ENCODE peak calls at places on chromosomes 6 and 20, in ten cellular contexts. One of them, this sample, is unnamed.

GRCh38 chr20:2149507-2149906 is 47.9 kb downstream of the STK35 start:
- DNase-seq in GDM1: no peak
- DNase-seq in hippocampal formation: no peak
- DNase-seq in Calu3: no peak
- DNase-seq in stimulated activated CD4-positive, alpha-beta T cell treated with anti-CD3 and anti-CD28 coated beads, Interleukin-2, amount 100 ng/mL, for 48 hours: no peak
- DNase-seq in fibroblast of lung: peak
- DNase-seq in NCI-H1105 treated with DMSO at 0.1 percent for 48 hours: no peak
- DNase-seq in GM04504: no peak
- DNase-seq in endothelial cell: no peak
- DNase-seq in amniotic stem cell: no peak
- DNase-seq in this sample: peak

GRCh38 chr6:47471911-47472310 is 5.7 kb upstream of the CD2AP start:
- DNase-seq in fibroblast of lung: no peak
- DNase-seq in Calu3: no peak
- DNase-seq in hippocampal formation: no peak
- DNase-seq in GDM1: no peak
- DNase-seq in GM04504: no peak
- DNase-seq in stimulated activated CD4-positive, alpha-beta T cell treated with anti-CD3 and anti-CD28 coated beads, Interleukin-2, amount 100 ng/mL, for 48 hours: no peak
- DNase-seq in amniotic stem cell: no peak
- DNase-seq in NCI-H1105 treated with DMSO at 0.1 percent for 48 hours: no peak
- DNase-seq in endothelial cell: no peak
- DNase-seq in this sample: no peak

GRCh38 chr6:42030585-42031506 is 19.5 kb upstream of the TAF8 start:
- DNase-seq in fibroblast of lung: peak
- DNase-seq in NCI-H1105 treated with DMSO at 0.1 percent for 48 hours: no peak
- DNase-seq in hippocampal formation: no peak
- DNase-seq in endothelial cell: no peak
- DNase-seq in amniotic stem cell: no peak
- DNase-seq in stimulated activated CD4-positive, alpha-beta T cell treated with anti-CD3 and anti-CD28 coated beads, Interleukin-2, amount 100 ng/mL, for 48 hours: peak
- DNase-seq in Calu3: no peak
- DNase-seq in GM04504: no peak
- DNase-seq in GDM1: peak
- DNase-seq in this sample: peak

GRCh38 chr6:41940759-41941279 is 789 bp downstream of the CCND3 start:
- DNase-seq in Calu3: peak
- DNase-seq in hippocampal formation: peak
- DNase-seq in amniotic stem cell: no peak
- DNase-seq in GM04504: no peak
- DNase-seq in GDM1: peak
- DNase-seq in NCI-H1105 treated with DMSO at 0.1 percent for 48 hours: peak
- DNase-seq in endothelial cell: peak
- DNase-seq in stimulated activated CD4-positive, alpha-beta T cell treated with anti-CD3 and anti-CD28 coated beads, Interleukin-2, amount 100 ng/mL, for 48 hours: no peak
- DNase-seq in fibroblast of lung: no peak
- DNase-seq in this sample: no peak

GRCh38 chr6:9699890-9700289 is 715.0 kb downstream of the TFAP2A start:
- DNase-seq in GDM1: no peak
- DNase-seq in amniotic stem cell: no peak
- DNase-seq in Calu3: no peak
- DNase-seq in fibroblast of lung: no peak
- DNase-seq in hippocampal formation: no peak
- DNase-seq in NCI-H1105 treated with DMSO at 0.1 percent for 48 hours: peak
- DNase-seq in GM04504: peak
- DNase-seq in endothelial cell: no peak
- DNase-seq in stimulated activated CD4-positive, alpha-beta T cell treated with anti-CD3 and anti-CD28 coated beads, Interleukin-2, amount 100 ng/mL, for 48 hours: no peak
- DNase-seq in this sample: no peak

GRCh38 chr20:47396762-47397476 is 40.4 kb upstream of the ZMYND8 start:
- DNase-seq in fibroblast of lung: peak
- DNase-seq in hippocampal formation: no peak
- DNase-seq in GM04504: no peak
- DNase-seq in amniotic stem cell: no peak
- DNase-seq in Calu3: no peak
- DNase-seq in stimulated activated CD4-positive, alpha-beta T cell treated with anti-CD3 and anti-CD28 coated beads, Interleukin-2, amount 100 ng/mL, for 48 hours: no peak
- DNase-seq in NCI-H1105 treated with DMSO at 0.1 percent for 48 hours: peak
- DNase-seq in GDM1: no peak
- DNase-seq in endothelial cell: no peak
- DNase-seq in this sample: peak

GRCh38 chr20:7155794-7156193 is 388.3 kb downstream of the BMP2 start:
- DNase-seq in fibroblast of lung: no peak
- DNase-seq in Calu3: no peak
- DNase-seq in endothelial cell: no peak
- DNase-seq in GDM1: no peak
- DNase-seq in GM04504: no peak
- DNase-seq in amniotic stem cell: no peak
- DNase-seq in stimulated activated CD4-positive, alpha-beta T cell treated with anti-CD3 and anti-CD28 coated beads, Interleukin-2, amount 100 ng/mL, for 48 hours: no peak
- DNase-seq in hippocampal formation: no peak
- DNase-seq in NCI-H1105 treated with DMSO at 0.1 percent for 48 hours: no peak
- DNase-seq in this sample: no peak

GRCh38 chr20:38804682-38805501 is 605 bp upstream of the PPP1R16B start:
- DNase-seq in GM04504: no peak
- DNase-seq in GDM1: peak
- DNase-seq in stimulated activated CD4-positive, alpha-beta T cell treated with anti-CD3 and anti-CD28 coated beads, Interleukin-2, amount 100 ng/mL, for 48 hours: peak
- DNase-seq in hippocampal formation: peak
- DNase-seq in fibroblast of lung: no peak
- DNase-seq in NCI-H1105 treated with DMSO at 0.1 percent for 48 hours: no peak
- DNase-seq in amniotic stem cell: no peak
- DNase-seq in Calu3: no peak
- DNase-seq in endothelial cell: peak
- DNase-seq in this sample: no peak

GRCh38 chr20:64111841-64112641 is 4.7 kb upstream of the NPBWR2 start:
- DNase-seq in endothelial cell: no peak
- DNase-seq in amniotic stem cell: no peak
- DNase-seq in fibroblast of lung: no peak
- DNase-seq in stimulated activated CD4-positive, alpha-beta T cell treated with anti-CD3 and anti-CD28 coated beads, Interleukin-2, amount 100 ng/mL, for 48 hours: no peak
- DNase-seq in Calu3: peak
- DNase-seq in GDM1: peak
- DNase-seq in NCI-H1105 treated with DMSO at 0.1 percent for 48 hours: no peak
- DNase-seq in hippocampal formation: no peak
- DNase-seq in GM04504: no peak
- DNase-seq in this sample: no peak

GRCh38 chr6:39360378-39360777 is 37.9 kb upstream of the KCNK16 start:
- DNase-seq in stimulated activated CD4-positive, alpha-beta T cell treated with anti-CD3 and anti-CD28 coated beads, Interleukin-2, amount 100 ng/mL, for 48 hours: no peak
- DNase-seq in Calu3: no peak
- DNase-seq in GDM1: no peak
- DNase-seq in fibroblast of lung: no peak
- DNase-seq in GM04504: no peak
- DNase-seq in hippocampal formation: no peak
- DNase-seq in endothelial cell: no peak
- DNase-seq in NCI-H1105 treated with DMSO at 0.1 percent for 48 hours: no peak
- DNase-seq in amniotic stem cell: no peak
- DNase-seq in this sample: no peak

GRCh38 chr6:97462944-97463343 is 179.9 kb upstream of the MMS22L start:
- DNase-seq in stimulated activated CD4-positive, alpha-beta T cell treated with anti-CD3 and anti-CD28 coated beads, Interleukin-2, amount 100 ng/mL, for 48 hours: no peak
- DNase-seq in GM04504: no peak
- DNase-seq in NCI-H1105 treated with DMSO at 0.1 percent for 48 hours: no peak
- DNase-seq in amniotic stem cell: no peak
- DNase-seq in hippocampal formation: no peak
- DNase-seq in fibroblast of lung: no peak
- DNase-seq in endothelial cell: no peak
- DNase-seq in Calu3: no peak
- DNase-seq in GDM1: no peak
- DNase-seq in this sample: no peak

GRCh38 chr6:169070506-169071176 is 183.0 kb downstream of the THBS2 start:
- DNase-seq in hippocampal formation: no peak
- DNase-seq in endothelial cell: no peak
- DNase-seq in stimulated activated CD4-positive, alpha-beta T cell treated with anti-CD3 and anti-CD28 coated beads, Interleukin-2, amount 100 ng/mL, for 48 hours: no peak
- DNase-seq in GDM1: no peak
- DNase-seq in NCI-H1105 treated with DMSO at 0.1 percent for 48 hours: no peak
- DNase-seq in amniotic stem cell: peak
- DNase-seq in fibroblast of lung: peak
- DNase-seq in Calu3: peak
- DNase-seq in GM04504: peak
- DNase-seq in this sample: peak

This sample was measured in fibroblast of the aortic adventitia.